ENCODE peak calls at places on chromosomes 3 and 15, in six cellular contexts. U is stomach, C is sigmoid colon, J is tibial nerve, W is IMR-90, Z is A549. L is an unnamed sample. For H3K4me1, the result is how much of the 10 kb centered on the place peaks cover.

GRCh38 chr3:9111349-9112265 is 137.8 kb downstream of the SRGAP3 start:
- DNase-seq in U (no peak), W (peak), J (no peak), Z (no peak), C (peak), L (peak)

GRCh38 chr3:63934041-63934440 is 21.9 kb upstream of the SCAANT1 start:
- DNase-seq in J (no peak), C (no peak), U (no peak), Z (no peak), W (no peak), L (no peak)

GRCh38 chr15:50234764-50235163 is 30.8 kb downstream of the HDC start:
- DNase-seq in W (no peak), J (no peak), Z (no peak), U (no peak), C (no peak), L (no peak)

GRCh38 chr3:27360113-27361078 is 8.8 kb downstream of the NEK10 start:
- DNase-seq in J (no peak), U (peak), C (no peak), W (peak), Z (peak), L (no peak)

GRCh38 chr15:60396560-60396963 is 1.2 kb downstream of the ANXA2 start:
- DNase-seq in W (no peak), Z (peak), U (no peak), J (no peak), C (no peak), L (no peak)

GRCh38 chr15:70853855-70854668 is at the start of gene LARP6:
- DNase-seq in J (no peak), U (peak), Z (peak), W (peak), C (peak), L (peak)

GRCh38 chr3:153176197-153176596 is 14.2 kb downstream of the RAP2B start:
- DNase-seq in U (no peak), C (no peak), W (no peak), J (no peak), Z (no peak), L (no peak)

GRCh38 chr3:18098960-18099587 is 326.1 kb downstream of the SATB1 start:
- DNase-seq in Z (peak), C (no peak), J (no peak), W (peak), U (no peak), L (no peak)

GRCh38 chr3:58237238-58237939 is at the start of gene ABHD6:
- DNase-seq in J (peak), Z (peak), W (peak), C (peak), U (peak), L (peak)

GRCh38 chr3:111605493-111605892 is 10.3 kb upstream of the ZBED2 start:
- DNase-seq in W (no peak), C (no peak), J (no peak), Z (no peak), U (no peak), L (no peak)

GRCh38 chr3:120089089-120089488 is 5.2 kb downstream of the GSK3B start:
- DNase-seq in U (no peak), C (no peak), J (no peak), W (no peak), Z (no peak), L (no peak)

GRCh38 chr3:178840586-178840985 is 231.0 kb downstream of the ZMAT3 start:
- DNase-seq in U (no peak), C (no peak), W (no peak), Z (no peak), J (no peak), L (no peak)

GRCh38 chr3:128492353-128493220 is at the start of gene GATA2:
- DNase-seq in W (no peak), C (peak), J (no peak), U (no peak), Z (no peak), L (peak)

GRCh38 chr3:21356402-21356801 is 394.6 kb downstream of the ZNF385D start:
- DNase-seq in W (peak), J (no peak), C (no peak), U (no peak), Z (no peak), L (no peak)

GRCh38 chr3:58028902-58029301 is 20.7 kb downstream of the FLNB start:
- DNase-seq in C (no peak), Z (no peak), U (no peak), J (no peak), W (no peak), L (no peak)

GRCh38 chr15:47670365-47670764 is 46.9 kb upstream of the SEMA6D start:
- DNase-seq in J (no peak), Z (no peak), C (no peak), W (no peak), U (no peak), L (no peak)

GRCh38 chr3:176193032-176193698 is 1004.1 kb downstream of the TBL1XR1 start:
- DNase-seq in W (no peak), J (no peak), C (no peak), U (no peak), Z (no peak), L (no peak)

GRCh38 chr3:72270072-72270611 is 485.2 kb upstream of the PROK2 start:
- DNase-seq in C (peak), U (peak), W (peak), Z (peak), J (peak), L (peak)

GRCh38 chr3:196287066-196287404 is 491 bp downstream of the PCYT1A start:
- DNase-seq in C (peak), U (no peak), Z (peak), W (no peak), J (no peak), L (peak)

GRCh38 chr15:57429098-57429497 is 52.8 kb downstream of the CGNL1 start:
- DNase-seq in U (no peak), W (no peak), C (no peak), J (no peak), Z (no peak), L (no peak)

GRCh38 chr15:36688310-36689102 is 109.1 kb downstream of the CDIN1 start:
- DNase-seq in C (no peak), J (no peak), W (peak), Z (no peak), U (no peak), L (no peak)

GRCh38 chr3:73719413-73719831 is 94.7 kb upstream of the PDZRN3 start:
- DNase-seq in Z (no peak), C (peak), W (peak), J (no peak), U (no peak), L (peak)

GRCh38 chr3:127339943-127340861 is 52.4 kb upstream of the PRR20G start:
- DNase-seq in W (no peak), C (no peak), J (no peak), U (no peak), Z (no peak), L (no peak)

GRCh38 chr15:45454825-45455224 is 67.7 kb downstream of the SLC30A4 start:
- DNase-seq in U (peak), Z (peak), W (peak), C (peak), J (peak), L (peak)

GRCh38 chr3:100364421-100364820 is 29.9 kb downstream of the NIT2 start:
- DNase-seq in Z (no peak), W (no peak), C (no peak), U (no peak), J (no peak), L (no peak)

GRCh38 chr15:100863406-100864198 is 16.0 kb upstream of the ALDH1A3 start:
- DNase-seq in Z (no peak), U (peak), W (peak), C (peak), J (no peak), L (peak)

GRCh38 chr3:63450023-63450422 is 171.9 kb downstream of the SYNPR start:
- DNase-seq in U (no peak), Z (no peak), C (no peak), J (no peak), W (no peak), L (no peak)

GRCh38 chr15:48005077-48005476 is 115.7 kb upstream of the SLC24A5 start:
- DNase-seq in U (no peak), C (no peak), Z (no peak), J (no peak), W (no peak), L (no peak)

GRCh38 chr15:98263787-98264186 is 303.3 kb downstream of the ARRDC4 start:
- DNase-seq in W (no peak), C (no peak), J (no peak), U (no peak), Z (no peak), L (no peak)

GRCh38 chr3:185328324-185329004 is 34.5 kb upstream of the MAP3K13 start:
- DNase-seq in U (peak), W (no peak), Z (peak), C (no peak), J (no peak), L (peak)

GRCh38 chr3:184716652-184717607 is 5.1 kb upstream of the MAGEF1 start:
- DNase-seq in U (no peak), W (peak), J (no peak), C (no peak), Z (no peak), L (no peak)

DNA sequence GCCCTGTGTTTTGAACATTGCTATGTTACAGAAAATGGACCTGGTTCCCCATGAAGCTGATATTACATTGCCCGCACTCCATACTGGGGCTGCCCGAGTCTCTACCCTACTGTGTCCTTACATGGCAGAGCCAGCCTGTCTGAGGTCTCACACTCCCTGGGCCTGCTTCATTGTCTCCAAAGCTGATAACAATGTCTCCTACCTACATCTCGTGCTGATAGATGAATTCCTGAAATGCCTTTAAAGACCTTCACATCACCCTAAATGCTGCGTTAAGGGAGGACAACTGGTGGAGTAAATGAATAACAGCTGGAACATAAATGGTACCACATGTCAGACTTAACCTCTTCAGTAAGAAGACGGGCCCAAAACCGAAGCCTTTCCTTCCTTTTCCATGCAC is 62.9 kb upstream of the PTX3 start:
- DNase-seq in W (peak), J (no peak), Z (no peak), U (no peak), C (no peak), L (no peak)
- H3K4me1 ChIP-seq in W (under half), J (under half), Z (under half), U (under half), C (under half), L (under half)

DNA sequence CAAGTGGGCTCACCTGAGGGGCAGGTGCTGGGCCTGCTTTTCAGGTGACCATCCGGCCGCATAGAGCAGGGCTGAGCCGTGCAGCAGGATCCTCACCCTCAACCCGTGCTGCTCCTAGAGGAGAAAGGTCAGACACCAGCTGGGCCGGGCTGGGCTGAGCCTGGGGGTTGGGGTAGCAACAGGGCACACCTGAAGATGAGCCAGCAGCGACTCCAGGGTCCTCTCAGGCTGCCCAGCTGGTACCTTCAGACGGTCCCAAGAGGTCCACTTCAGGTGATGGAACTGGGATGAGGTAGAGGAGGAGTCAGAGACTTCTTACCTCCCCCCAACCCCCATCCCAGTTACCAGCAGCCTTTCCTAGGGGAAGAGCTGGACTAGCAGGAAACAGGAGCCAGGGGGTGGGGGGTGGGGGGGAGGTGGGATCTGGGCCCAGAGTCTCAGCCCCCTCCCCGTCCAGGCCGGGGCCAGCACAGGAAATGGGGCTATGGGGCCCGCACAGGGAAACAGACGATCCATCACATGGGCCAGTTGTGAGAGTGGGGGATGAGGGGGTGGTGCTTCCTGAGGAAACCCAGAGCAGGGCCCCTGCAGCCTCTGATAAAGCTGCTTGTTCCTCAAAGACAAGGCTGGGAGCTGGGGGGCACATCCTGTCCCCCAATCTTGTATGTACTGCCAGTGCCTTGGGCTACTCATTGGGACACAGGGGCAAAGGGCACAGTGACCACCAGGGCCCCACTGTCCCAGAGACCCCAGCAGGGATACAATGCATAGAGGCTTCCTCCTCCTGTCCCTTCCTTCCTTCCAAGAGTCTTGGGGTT is 3.0 kb downstream of the INKA1 start:
- DNase-seq in J (no peak), W (no peak), U (no peak), C (peak), Z (no peak), L (peak)
- H3K27ac ChIP-seq in J (peak), W (peak), U (peak), C (peak), Z (no peak), L (peak)

GRCh38 chr3:31047673-31048072 is 153.2 kb upstream of the GADL1 start:
- DNase-seq in Z (no peak), C (no peak), J (no peak), W (no peak), U (no peak), L (no peak)
- TF ChIP-seq POLR2A in Z (no peak), C (no peak), J (no peak), W (no peak), U (no peak), L (no peak)

DNA sequence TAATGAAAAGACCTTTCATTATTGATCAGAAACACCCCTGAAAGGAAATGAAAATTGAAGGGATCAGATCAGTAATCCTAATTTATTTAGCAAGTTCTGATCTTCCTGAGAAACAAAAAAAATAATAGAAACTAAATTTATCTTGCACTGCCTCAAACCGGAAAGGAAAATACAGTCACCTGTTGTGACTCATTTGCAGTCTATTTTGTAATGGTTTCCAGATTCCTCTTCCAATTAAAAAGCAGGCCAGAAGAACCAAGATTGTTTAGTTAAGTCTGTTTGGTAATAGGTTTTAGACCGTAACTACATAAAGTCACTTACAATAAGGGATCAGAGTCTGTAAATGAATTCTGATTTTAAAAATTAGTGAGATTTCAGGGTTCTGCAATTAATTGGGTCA is 49.7 kb upstream of the ATOSA start:
- DNase-seq in Z (no peak), W (peak), J (no peak), U (no peak), C (no peak), L (no peak)
- H3K4me1 ChIP-seq in Z (under half), W (under half), J (under half), U (under half), C (under half), L (under half)

DNA sequence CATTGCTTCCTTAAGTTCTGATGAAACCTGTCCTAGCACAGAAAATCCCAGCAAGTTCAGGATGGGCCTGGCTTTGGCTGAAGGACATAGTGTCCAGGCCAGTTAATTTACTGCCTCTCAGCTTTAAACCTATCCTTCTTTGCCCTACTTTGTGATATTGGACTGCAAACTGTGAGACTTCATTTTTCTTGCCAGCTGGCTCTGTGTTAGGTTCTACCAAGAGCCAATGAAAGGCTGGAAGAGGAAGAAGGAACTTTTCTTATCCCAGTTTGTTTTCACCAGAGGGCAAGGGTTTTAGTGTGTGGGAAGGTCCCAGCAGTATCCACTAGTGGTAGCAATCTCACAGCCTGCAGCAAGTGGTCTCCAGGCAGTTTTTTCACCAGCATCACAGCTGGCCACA is 18.2 kb downstream of the DCUN1D1 start:
- DNase-seq in Z (no peak), W (no peak), C (no peak), J (no peak), U (peak), L (peak)
- H3K27ac ChIP-seq in Z (no peak), W (no peak), C (peak), J (peak), U (peak), L (no peak)

DNA sequence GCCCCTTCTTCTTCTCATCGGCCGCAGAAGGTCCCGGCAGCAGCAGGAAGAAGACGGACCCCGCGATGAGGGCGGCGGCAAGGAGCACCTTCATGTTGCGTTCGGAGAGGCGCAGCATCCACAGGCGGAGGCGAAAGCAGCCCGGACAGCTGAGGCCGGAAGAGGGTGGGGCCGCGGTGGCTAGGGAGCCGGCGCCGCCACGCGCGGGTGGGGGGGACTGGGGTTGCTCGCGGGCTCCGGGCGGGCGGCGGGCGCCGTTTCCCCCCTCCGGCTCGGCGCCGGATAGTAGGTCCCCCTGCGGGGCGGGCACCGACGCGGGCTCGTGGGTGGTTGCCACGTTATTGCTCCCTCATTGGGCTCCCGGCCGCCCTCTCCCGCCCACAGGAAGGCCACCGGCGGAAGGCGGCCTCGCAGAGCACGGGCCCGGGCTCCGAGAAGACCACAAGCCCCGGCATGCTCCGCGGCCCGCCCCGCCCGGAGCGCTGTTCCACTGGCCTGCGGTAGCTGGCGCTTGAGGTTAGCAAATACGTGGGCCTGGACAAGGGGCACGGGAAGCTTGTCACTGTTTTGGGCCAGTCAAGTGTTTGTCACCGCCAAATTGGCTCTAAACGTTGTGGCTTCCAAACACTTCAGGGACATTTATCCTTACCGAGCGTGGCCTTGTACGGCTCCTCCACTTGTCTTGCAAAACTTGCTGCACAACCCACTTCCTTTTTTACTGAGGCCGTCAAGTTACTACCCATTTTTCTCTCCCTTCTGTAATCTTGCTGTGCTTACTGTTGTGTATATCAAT is at the start of gene PPIB:
- DNase-seq in C (peak), Z (peak), U (peak), J (peak), W (peak), L (peak)
- TF ChIP-seq POLR2A in C (peak), Z (peak), U (no peak), J (peak), W (peak), L (peak)

DNA sequence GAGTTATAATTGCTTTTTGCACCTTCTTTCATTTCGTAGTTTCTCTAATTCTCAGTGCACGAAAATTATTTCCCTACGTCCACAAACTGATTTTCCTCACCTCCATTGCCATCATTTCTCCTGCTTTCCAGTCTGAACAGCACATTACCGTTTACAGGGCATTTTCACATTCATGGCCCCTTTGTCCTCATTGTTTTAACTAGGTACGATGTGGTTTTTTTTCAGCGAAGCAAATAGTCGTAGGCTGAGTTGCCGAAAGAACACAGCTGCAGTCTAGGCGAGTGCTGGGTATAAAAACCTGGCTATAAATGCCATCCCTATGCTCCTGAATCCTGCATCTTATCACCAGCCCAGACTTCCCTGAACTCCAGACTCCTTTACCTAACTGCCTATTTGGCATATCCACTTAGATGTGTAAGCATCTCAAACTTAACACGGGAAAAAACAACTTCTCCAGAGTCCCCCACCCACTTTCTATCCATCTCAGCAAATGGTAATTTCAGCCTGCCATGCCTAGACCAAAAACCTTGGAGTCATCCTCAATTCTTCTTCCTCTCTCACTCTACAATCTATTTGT is 691 bp upstream of the FSIP1 start:
- DNase-seq in U (no peak), J (no peak), W (peak), Z (no peak), C (no peak), L (no peak)
- H3K4me1 ChIP-seq in U (under half), J (under half), W (under half), Z (under half), C (under half), L (under half)